ENCODE peak calls at places on chromosomes 5 and 9, in ten cellular contexts. P, Z, S, Y, H, D, B, M, R and T are unnamed samples.
A peak's percentile ranks its signal among the peaks of the same experiment; 100 is the strongest.

GRCh38 chr5:154202379-154203260 is 12.1 kb downstream of the GALNT10 start:
- DNase-seq in P (no peak), Z (no peak), S (no peak), Y (no peak), H (no peak), D (no peak), B (no peak), M (no peak), R (no peak), T (no peak)

GRCh38 chr9:112174965-112175795 is at the start of gene SUSD1:
- DNase-seq in P (peak; percentile 20), Z (peak; percentile 32), S (peak; percentile 28), Y (peak; percentile 58), H (no peak), D (no peak), B (peak; percentile 76), M (peak; percentile 30), R (peak; percentile 85), T (peak; percentile 26)

GRCh38 chr9:116193636-116194035 is 40.0 kb downstream of the PAPPA start:
- DNase-seq in P (no peak), Z (peak; percentile 60), S (no peak), Y (no peak), H (peak; percentile 89), D (no peak), B (no peak), M (no peak), R (no peak), T (no peak)

GRCh38 chr9:14962193-14962899 is 52.1 kb upstream of the FREM1 start:
- DNase-seq in P (no peak), Z (peak; percentile 17), S (no peak), Y (no peak), H (no peak), D (no peak), B (no peak), M (no peak), R (no peak), T (no peak)

GRCh38 chr5:33281507-33281906 is 159.3 kb upstream of the TARS1 start:
- DNase-seq in P (no peak), Z (no peak), S (no peak), Y (no peak), H (peak; percentile 55), D (no peak), B (no peak), M (no peak), R (no peak), T (no peak)

GRCh38 chr9:36386396-36386795 is 13.7 kb downstream of the RNF38 start:
- DNase-seq in P (no peak), Z (no peak), S (no peak), Y (no peak), H (no peak), D (no peak), B (no peak), M (no peak), R (no peak), T (no peak)

GRCh38 chr5:151903243-151903653 is 21.4 kb downstream of the GLRA1 start:
- DNase-seq in P (no peak), Z (no peak), S (no peak), Y (no peak), H (no peak), D (no peak), B (no peak), M (no peak), R (no peak), T (no peak)

GRCh38 chr5:168843277-168843997 is 264.3 kb upstream of the PANK3 start:
- DNase-seq in P (no peak), Z (peak; percentile 58), S (no peak), Y (no peak), H (no peak), D (no peak), B (no peak), M (no peak), R (no peak), T (no peak)

GRCh38 chr9:613771-614347 is 227.6 kb upstream of the DMRT1 start:
- DNase-seq in P (peak; percentile 74), Z (peak; percentile 90), S (peak; percentile 79), Y (peak; percentile 64), H (peak; percentile 91), D (peak; percentile 92), B (peak; percentile 78), M (peak; percentile 61), R (peak; percentile 83), T (peak; percentile 55)

GRCh38 chr9:614421-614820 is 227.1 kb upstream of the DMRT1 start:
- DNase-seq in P (no peak), Z (no peak), S (peak; percentile 27), Y (no peak), H (no peak), D (no peak), B (no peak), M (peak; percentile 24), R (no peak), T (no peak)

GRCh38 chr9:616694-617093 is 224.8 kb upstream of the DMRT1 start:
- DNase-seq in P (no peak), Z (no peak), S (no peak), Y (no peak), H (no peak), D (no peak), B (no peak), M (no peak), R (no peak), T (no peak)

GRCh38 chr9:617441-618085 is 223.9 kb upstream of the DMRT1 start:
- DNase-seq in P (no peak), Z (no peak), S (no peak), Y (no peak), H (no peak), D (no peak), B (no peak), M (no peak), R (no peak), T (peak; percentile 8)

DNA sequence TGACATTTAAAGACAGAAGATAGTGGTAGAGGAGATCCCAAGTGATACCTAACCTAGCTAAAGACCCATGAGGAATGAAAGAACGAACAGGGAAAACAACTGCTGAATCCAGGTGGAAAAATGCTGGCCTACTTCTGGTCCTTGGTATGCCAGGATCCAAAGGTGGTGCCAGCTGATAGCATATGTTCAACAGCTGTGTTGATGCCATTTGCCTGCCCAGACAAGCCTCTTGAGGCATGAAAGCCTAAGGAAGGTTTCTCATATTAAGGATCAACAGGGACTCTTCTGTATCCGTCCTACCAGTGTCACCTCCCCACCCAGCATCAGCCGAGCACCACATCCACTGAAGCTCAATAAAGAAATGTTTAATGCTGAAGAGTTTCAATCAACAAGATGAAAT is 225.7 kb upstream of the DMRT1 start:
- DNase-seq in P (no peak), Z (no peak), S (no peak), Y (no peak), H (no peak), D (no peak), B (no peak), M (no peak), R (no peak), T (no peak)
- TF ChIP-seq CTCF in P (no peak), Z (no peak), S (no peak), Y (no peak), H (no peak), D (no peak), B (no peak), M (no peak), R (no peak), T (no peak)

GRCh38 chr5:6710551-6711318 is 2.5 kb upstream of the TENT4A start:
- DNase-seq in P (no peak), Z (no peak), S (no peak), Y (no peak), H (no peak), D (no peak), B (peak; percentile 31), M (no peak), R (no peak), T (no peak)

GRCh38 chr5:6713274-6714181 is at the start of gene TENT4A:
- DNase-seq in P (peak; percentile 54), Z (peak; percentile 26), S (peak; percentile 32), Y (peak; percentile 51), H (no peak), D (no peak), B (peak; percentile 75), M (no peak), R (no peak), T (no peak)

GRCh38 chr5:6711409-6712135 is 1.7 kb upstream of the TENT4A start:
- DNase-seq in P (no peak), Z (no peak), S (peak; percentile 3), Y (no peak), H (no peak), D (no peak), B (no peak), M (no peak), R (no peak), T (no peak)

GRCh38 chr5:6712582-6713273 is 504 bp upstream of the TENT4A start:
- DNase-seq in P (peak; percentile 97), Z (peak; percentile 98), S (peak; percentile 96), Y (peak; percentile 95), H (peak; percentile 94), D (peak; percentile 98), B (peak; percentile 98), M (peak; percentile 97), R (peak; percentile 97), T (peak; percentile 98)

DNA sequence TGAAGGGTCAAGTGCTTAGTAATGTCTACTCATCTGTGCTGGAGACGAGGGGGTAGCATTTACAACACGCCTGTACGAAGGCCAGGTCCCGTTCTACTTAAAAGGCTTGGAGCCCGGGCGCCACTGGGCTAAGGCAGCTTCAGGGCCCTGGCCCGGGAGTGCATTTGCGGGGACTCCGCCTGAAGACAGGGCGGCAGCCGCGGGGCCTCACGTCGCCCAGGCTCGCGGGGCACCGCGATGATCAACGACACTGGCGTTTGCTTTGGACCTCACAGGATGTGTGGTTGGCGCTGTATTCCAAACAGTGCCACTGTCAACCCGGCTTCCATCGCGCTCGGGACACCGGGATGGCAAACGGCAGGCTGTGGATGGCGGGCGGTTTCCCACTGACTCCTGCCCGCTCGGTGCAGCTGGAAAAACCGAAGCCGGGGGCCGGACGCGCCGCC is 1.1 kb upstream of the TENT4A start:
- DNase-seq in P (peak; percentile 50), Z (peak; percentile 57), S (peak; percentile 30), Y (peak; percentile 46), H (peak; percentile 73), D (peak; percentile 80), B (peak; percentile 79), M (peak; percentile 56), R (no peak), T (peak; percentile 49)
- TF ChIP-seq CTCF in P (peak; percentile 3), Z (no peak), S (no peak), Y (peak; percentile 21), H (no peak), D (no peak), B (no peak), M (no peak), R (no peak), T (no peak)

GRCh38 chr9:93683331-93684134 is 107.1 kb downstream of the PHF2 start:
- DNase-seq in P (peak; percentile 6), Z (no peak), S (no peak), Y (no peak), H (no peak), D (no peak), B (peak; percentile 46), M (no peak), R (no peak), T (no peak)

GRCh38 chr9:93686880-93687236 is 110.5 kb downstream of the PHF2 start:
- DNase-seq in P (peak; percentile 2), Z (no peak), S (no peak), Y (no peak), H (no peak), D (no peak), B (peak; percentile 49), M (no peak), R (no peak), T (no peak)

GRCh38 chr9:93684161-93684765 is 107.9 kb downstream of the PHF2 start:
- DNase-seq in P (no peak), Z (no peak), S (no peak), Y (no peak), H (no peak), D (no peak), B (peak; percentile 56), M (no peak), R (no peak), T (no peak)

GRCh38 chr9:93684806-93685553 is 108.6 kb downstream of the PHF2 start:
- DNase-seq in P (no peak), Z (peak; percentile 40), S (no peak), Y (no peak), H (peak; percentile 24), D (no peak), B (peak; percentile 29), M (no peak), R (no peak), T (no peak)

DNA sequence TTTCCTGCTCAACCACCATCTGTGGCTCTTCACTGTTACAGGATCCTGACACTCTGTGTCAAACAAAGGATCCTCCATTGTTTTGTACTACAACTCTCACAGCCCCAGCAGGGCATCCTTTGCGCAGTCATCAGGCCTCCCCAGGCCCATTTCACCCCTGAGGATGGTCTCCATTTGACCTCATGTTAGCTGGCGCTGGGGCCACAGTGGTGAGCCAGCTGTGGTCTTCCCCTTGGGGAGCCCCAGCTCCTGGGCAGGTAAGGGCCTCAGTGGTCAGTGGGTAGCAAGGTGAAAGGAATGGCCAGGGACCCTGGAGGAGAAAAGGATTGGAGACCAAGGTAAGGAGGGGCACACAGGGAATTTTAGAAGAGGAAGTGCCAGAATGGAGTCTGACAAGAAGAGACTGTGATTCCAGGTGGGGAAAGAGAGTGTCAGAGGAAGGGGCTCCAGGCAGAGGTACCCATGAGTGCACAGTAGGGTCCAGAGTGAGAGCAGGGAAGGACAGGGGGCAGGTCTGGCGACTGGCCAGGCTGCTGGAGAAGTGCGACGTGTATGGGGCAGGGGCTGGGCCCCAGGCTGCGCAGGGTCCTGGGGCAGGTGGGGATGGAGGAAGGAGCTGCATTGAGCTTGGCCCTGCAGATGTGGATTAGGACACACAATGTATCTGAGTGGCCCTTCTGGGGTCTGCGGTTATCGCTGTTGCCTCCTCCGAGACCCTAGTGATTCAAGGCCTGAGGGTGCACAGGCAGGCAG is 109.9 kb downstream of the PHF2 start:
- DNase-seq in P (no peak), Z (no peak), S (no peak), Y (no peak), H (no peak), D (no peak), B (peak; percentile 58), M (no peak), R (no peak), T (no peak)
- TF ChIP-seq CTCF in P (no peak), Z (no peak), S (no peak), Y (no peak), H (no peak), D (no peak), B (no peak), M (no peak), R (no peak), T (no peak)

DNA sequence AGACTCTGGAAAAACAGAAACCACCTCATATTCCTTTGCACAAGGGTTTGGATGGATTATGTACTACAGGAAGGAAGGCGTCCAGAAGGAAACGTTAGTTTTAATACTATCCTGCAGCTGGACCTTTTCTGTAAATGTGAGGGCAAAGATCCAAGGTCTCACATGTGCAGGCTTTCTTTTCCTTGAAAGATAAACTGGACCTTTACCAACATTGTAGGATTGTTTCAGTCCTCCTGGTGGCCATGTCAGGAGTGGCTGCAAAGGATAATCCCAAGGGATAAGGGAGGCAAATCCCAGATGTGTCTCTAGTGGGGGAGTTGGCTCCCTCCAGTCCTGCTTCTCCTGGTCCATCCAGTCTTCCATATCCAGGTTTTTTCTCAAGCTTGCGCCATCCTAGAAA is 397.5 kb downstream of the HTR1A start:
- DNase-seq in P (no peak), Z (no peak), S (no peak), Y (no peak), H (no peak), D (no peak), B (no peak), M (no peak), R (no peak), T (no peak)
- TF ChIP-seq CTCF in P (no peak), Z (no peak), S (no peak), Y (peak; percentile 37), H (no peak), D (no peak), B (no peak), M (no peak), R (no peak), T (no peak)